ENCODE peak calls at places on chromosome 18, in six cellular contexts. E, Z, K, T, S and A are unnamed samples.

GRCh38 chr18:37450434-37451133 is 115.0 kb downstream of the CELF4 start:
- DNase-seq in E (no peak), Z (no peak), K (no peak), T (no peak), S (no peak), A (no peak)

GRCh38 chr18:32478317-32478716 is 7.6 kb upstream of the GAREM1 start:
- DNase-seq in E (no peak), Z (no peak), K (no peak), T (no peak), S (no peak), A (no peak)

GRCh38 chr18:67108894-67109293 is 407.6 kb downstream of the DSEL start:
- DNase-seq in E (no peak), Z (no peak), K (no peak), T (no peak), S (no peak), A (no peak)

GRCh38 chr18:46034230-46034629 is 37.8 kb downstream of the PSTPIP2 start:
- DNase-seq in E (no peak), Z (no peak), K (no peak), T (no peak), S (no peak), A (no peak)

GRCh38 chr18:26745288-26745975 is 120.1 kb downstream of the AQP4 start:
- DNase-seq in E (no peak), Z (no peak), K (no peak), T (no peak), S (no peak), A (no peak)

GRCh38 chr18:32734442-32734841 is 38.4 kb downstream of the KLHL14 start:
- DNase-seq in E (no peak), Z (no peak), K (no peak), T (no peak), S (no peak), A (no peak)

GRCh38 chr18:36460854-36461253 is 163.3 kb downstream of the FHOD3 start:
- DNase-seq in E (no peak), Z (no peak), K (no peak), T (no peak), S (no peak), A (no peak)

GRCh38 chr18:44325903-44326650 is 354.6 kb upstream of the SETBP1 start:
- DNase-seq in E (no peak), Z (peak; percentile 61), K (peak; percentile 1), T (no peak), S (no peak), A (peak; percentile 1)

GRCh38 chr18:2918761-2919550 is 72.2 kb downstream of the EMILIN2 start:
- DNase-seq in E (no peak), Z (no peak), K (no peak), T (no peak), S (no peak), A (no peak)

GRCh38 chr18:55906533-55906932 is 318.5 kb upstream of the TCF4 start:
- DNase-seq in E (no peak), Z (no peak), K (no peak), T (no peak), S (no peak), A (no peak)

GRCh38 chr18:79507546-79508480 is 112.1 kb downstream of the NFATC1 start:
- DNase-seq in E (peak; percentile 78), Z (no peak), K (peak; percentile 87), T (no peak), S (no peak), A (peak; percentile 65)

GRCh38 chr18:79484661-79485621 is 89.2 kb downstream of the NFATC1 start:
- DNase-seq in E (no peak), Z (no peak), K (no peak), T (no peak), S (no peak), A (no peak)

GRCh38 chr18:50097702-50098101 is 97.2 kb downstream of the MYO5B start:
- DNase-seq in E (no peak), Z (no peak), K (peak; percentile 3), T (no peak), S (no peak), A (no peak)

GRCh38 chr18:41870817-41871216 is 84.2 kb upstream of the PIK3C3 start:
- DNase-seq in E (no peak), Z (no peak), K (no peak), T (no peak), S (no peak), A (no peak)

GRCh38 chr18:56711706-56712445 is 60.7 kb downstream of the WDR7 start:
- DNase-seq in E (no peak), Z (no peak), K (no peak), T (no peak), S (no peak), A (no peak)

GRCh38 chr18:26192233-26192632 is 34.0 kb upstream of the TAF4B start:
- DNase-seq in E (no peak), Z (no peak), K (no peak), T (no peak), S (no peak), A (no peak)

GRCh38 chr18:40293311-40293710 is 1661.7 kb upstream of the PIK3C3 start:
- DNase-seq in E (no peak), Z (no peak), K (no peak), T (no peak), S (no peak), A (no peak)

GRCh38 chr18:45139478-45139877 is 458.8 kb downstream of the SETBP1 start:
- DNase-seq in E (no peak), Z (no peak), K (no peak), T (no peak), S (no peak), A (no peak)

GRCh38 chr18:71036783-71037182 is 747.9 kb downstream of the SOCS6 start:
- DNase-seq in E (no peak), Z (no peak), K (no peak), T (no peak), S (no peak), A (no peak)

GRCh38 chr18:34738173-34738894 is 28.2 kb downstream of the DTNA start:
- DNase-seq in E (no peak), Z (no peak), K (no peak), T (no peak), S (no peak), A (no peak)